ENCODE peak calls at places on chromosome 13, in four cellular contexts. L is left ventricle myocardium inferior, D is tibial artery, C is GM23248. H is an unnamed sample.

GRCh38 chr13:107883561-107884175 is 331.7 kb downstream of the LIG4 start:
- DNase-seq in C (peak), D (no peak), L (no peak), H (no peak)

GRCh38 chr13:112562254-112562653 is 25.7 kb downstream of the TUBGCP3 start:
- DNase-seq in C (no peak), D (no peak), L (no peak), H (no peak)

GRCh38 chr13:64688893-64689677 is 2541.1 kb downstream of the PCDH9 start:
- DNase-seq in D (no peak), C (peak), L (no peak), H (no peak)

GRCh38 chr13:44362394-44363040 is 11.1 kb upstream of the SERP2 start:
- DNase-seq in C (no peak), D (no peak), L (no peak), H (no peak)

GRCh38 chr13:77415253-77416127 is 88.6 kb upstream of the MYCBP2 start:
- DNase-seq in L (no peak), D (peak), C (no peak), H (no peak)

GRCh38 chr13:21053231-21053630 is 8.2 kb downstream of the LATS2 start:
- DNase-seq in C (no peak), L (no peak), D (peak), H (no peak)

GRCh38 chr13:46405457-46405856 is 18.4 kb upstream of the RUBCNL start:
- DNase-seq in D (no peak), C (no peak), L (no peak), H (no peak)

GRCh38 chr13:31204592-31204991 is 4.8 kb downstream of the B3GLCT start:
- DNase-seq in D (no peak), L (no peak), C (peak), H (no peak)

GRCh38 chr13:52118595-52118994 is 10.3 kb downstream of the NEK5 start:
- DNase-seq in C (no peak), L (no peak), D (no peak), H (no peak)

GRCh38 chr13:47114030-47114429 is 217.2 kb upstream of the HTR2A start:
- DNase-seq in L (no peak), D (no peak), C (peak), H (no peak)

GRCh38 chr13:108629988-108630387 is 577 bp downstream of the MYO16 start:
- DNase-seq in C (no peak), L (no peak), D (no peak), H (no peak)

GRCh38 chr13:30745917-30746686 is 10.8 kb downstream of the ALOX5AP start:
- DNase-seq in C (no peak), D (no peak), L (no peak), H (no peak)

GRCh38 chr13:91142572-91142971 is 204.9 kb upstream of the MIR17HG start:
- DNase-seq in D (no peak), C (peak), L (no peak), H (no peak)

GRCh38 chr13:102968572-102969228 is 97.5 kb downstream of the SLC10A2 start:
- DNase-seq in C (no peak), L (no peak), D (no peak), H (no peak)

GRCh38 chr13:59680429-59681024 is 483.2 kb downstream of the DIAPH3 start:
- DNase-seq in D (no peak), L (no peak), C (peak), H (no peak)

GRCh38 chr13:39379118-39379517 is 223.9 kb downstream of the LHFPL6 start:
- DNase-seq in C (no peak), D (no peak), L (no peak), H (no peak)

GRCh38 chr13:109207618-109208017 is 578.2 kb downstream of the MYO16 start:
- DNase-seq in C (no peak), L (no peak), D (no peak), H (no peak)

GRCh38 chr13:89514534-89515312 is 1832.8 kb upstream of the MIR17HG start:
- DNase-seq in C (peak), L (no peak), D (no peak), H (no peak)

GRCh38 chr13:37295046-37295445 is 189.6 kb upstream of the CSNK1A1L start:
- DNase-seq in D (peak), C (no peak), L (peak), H (no peak)

GRCh38 chr13:105342421-105342820 is 1193.0 kb downstream of the EFNB2 start:
- DNase-seq in C (no peak), L (no peak), D (no peak), H (no peak)

GRCh38 chr13:75705395-75705794 is 69.3 kb downstream of the LMO7 start:
- DNase-seq in C (peak), L (no peak), D (no peak), H (no peak)

GRCh38 chr13:54573186-54573585 is 1544.6 kb downstream of the OLFM4 start:
- DNase-seq in L (no peak), C (no peak), D (no peak), H (no peak)

GRCh38 chr13:98919566-98919965 is 58.3 kb downstream of the DOCK9 start:
- DNase-seq in C (no peak), L (no peak), D (no peak), H (no peak)

GRCh38 chr13:43411211-43411610 is 375.6 kb downstream of the ENOX1 start:
- DNase-seq in L (no peak), D (no peak), C (no peak), H (no peak)

GRCh38 chr13:92054389-92054788 is 656.0 kb downstream of the GPC5 start:
- DNase-seq in L (no peak), C (no peak), D (no peak), H (no peak)

GRCh38 chr13:99546878-99547277 is 45.6 kb downstream of the TM9SF2 start:
- DNase-seq in C (no peak), L (no peak), D (no peak), H (no peak)

GRCh38 chr13:65032825-65033224 is 2197.3 kb downstream of the PCDH9 start:
- DNase-seq in L (no peak), C (no peak), D (no peak), H (no peak)

GRCh38 chr13:113465241-113465640 is 12.0 kb upstream of the ADPRHL1 start:
- DNase-seq in D (no peak), L (no peak), C (no peak), H (no peak)

GRCh38 chr13:112095354-112095753 is 28.4 kb downstream of the SOX1 start:
- DNase-seq in D (no peak), L (no peak), C (no peak), H (no peak)

GRCh38 chr13:113451951-113452421 is 1.3 kb downstream of the ADPRHL1 start:
- DNase-seq in D (no peak), C (no peak), L (peak), H (no peak)

GRCh38 chr13:40185393-40185792 is 481.0 kb downstream of the FOXO1 start:
- DNase-seq in D (no peak), C (no peak), L (no peak), H (no peak)

GRCh38 chr13:62687727-62688126 is 1272.1 kb upstream of the PCDH20 start:
- DNase-seq in D (no peak), C (no peak), L (no peak), H (no peak)

GRCh38 chr13:39484506-39485313 is 118.3 kb downstream of the LHFPL6 start:
- DNase-seq in C (peak), L (no peak), D (no peak), H (no peak)

DNA sequence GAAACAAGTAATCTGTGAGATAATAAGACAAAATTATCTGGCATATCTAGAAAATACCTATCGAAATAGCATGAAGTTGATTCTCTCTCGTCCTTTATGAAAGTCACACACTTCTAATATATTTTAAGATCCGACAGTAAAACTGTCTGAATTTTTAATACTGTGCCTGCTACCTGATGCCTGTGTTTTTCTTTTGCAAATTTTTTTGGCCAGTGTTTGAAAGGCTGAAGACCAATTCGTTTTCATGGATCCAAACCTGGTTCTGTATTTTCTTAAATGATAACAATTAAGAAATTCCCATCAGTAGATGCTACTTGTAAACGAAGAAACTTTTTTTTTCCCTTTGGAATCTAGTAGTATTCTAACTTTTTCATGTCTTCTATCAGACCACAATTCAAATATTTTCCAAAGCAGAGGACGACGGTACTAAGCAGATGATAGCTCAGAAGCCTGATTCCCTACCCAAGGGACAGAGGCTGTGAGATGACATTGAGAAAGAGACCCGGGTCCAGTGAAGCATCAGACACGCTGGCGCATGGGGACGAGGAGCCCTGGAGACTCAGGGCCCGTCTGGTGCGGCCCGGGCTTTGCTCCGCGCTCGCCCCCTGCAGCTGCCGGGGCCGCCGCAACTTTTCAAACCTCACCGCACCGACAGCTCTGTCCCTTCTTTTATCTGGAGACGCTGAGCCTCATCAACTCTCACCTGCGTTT is 49.5 kb upstream of the PABPC3 start:
- DNase-seq in L (no peak), D (no peak), C (peak), H (peak)
- H3K4me3 ChIP-seq in L (peak), D (peak), C (peak), H (no peak)

DNA sequence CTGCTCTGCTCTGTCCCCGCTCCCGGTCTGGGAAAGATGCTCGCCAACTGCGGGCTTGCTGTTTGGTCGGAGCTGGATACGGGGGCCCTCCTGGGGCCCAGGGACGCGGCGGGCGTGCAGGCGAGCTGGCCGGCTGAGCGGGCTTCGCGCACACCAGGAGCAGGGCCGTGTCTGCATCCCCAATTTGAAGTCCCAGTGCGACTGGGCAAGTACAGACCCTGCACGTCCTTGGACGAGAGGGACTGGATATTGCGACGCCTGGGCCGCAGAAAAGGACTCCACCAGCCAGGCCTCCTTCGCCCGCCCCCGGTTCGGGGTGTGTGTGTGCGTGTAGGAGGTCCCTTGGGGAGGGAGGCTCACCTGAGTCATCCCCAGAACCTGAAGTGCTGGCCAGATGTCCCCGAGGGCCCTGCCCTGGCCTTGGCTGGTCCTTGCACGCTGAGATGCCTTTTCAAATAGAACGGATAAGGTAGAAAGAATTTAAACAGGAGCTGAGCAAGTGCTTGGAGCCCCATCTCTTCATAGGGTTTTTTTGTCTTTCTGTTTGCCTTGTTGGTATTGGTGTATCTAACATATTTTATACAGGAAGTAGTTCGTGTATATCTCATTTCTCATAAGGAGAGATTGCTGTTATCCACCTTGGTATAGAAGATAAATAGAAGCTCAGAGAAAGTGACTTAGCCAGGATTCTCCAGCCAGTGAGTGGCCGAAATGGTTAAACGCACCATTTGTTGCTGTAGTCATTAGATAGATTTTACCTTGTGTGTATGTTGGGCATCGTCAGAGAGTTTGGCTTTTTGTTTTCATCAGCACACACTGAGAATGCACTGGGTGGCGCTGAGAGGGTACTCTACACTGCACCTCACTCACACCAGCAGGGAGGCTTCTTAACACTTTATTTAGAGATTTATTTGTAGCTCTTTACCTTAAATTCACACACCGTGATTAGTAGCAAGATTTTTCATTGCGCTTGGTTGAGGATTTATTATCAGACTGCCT is 1.1 kb downstream of the NAXD start:
- DNase-seq in D (peak), C (peak), L (no peak), H (peak)
- H3K27ac ChIP-seq in D (peak), C (peak), L (peak), H (peak)

GRCh38 chr13:34698953-34699352 is 243.1 kb upstream of the NBEA start:
- DNase-seq in L (no peak), C (peak), D (no peak), H (no peak)
- H3K4me3 ChIP-seq in L (no peak), C (no peak), D (no peak), H (no peak)

GRCh38 chr13:23455401-23456185 is 22.1 kb upstream of the SACS start:
- DNase-seq in C (no peak), D (no peak), L (no peak), H (no peak)
- H3K27ac ChIP-seq in C (no peak), D (no peak), L (no peak), H (no peak)

GRCh38 chr13:106349080-106349841 is 186.2 kb downstream of the EFNB2 start:
- DNase-seq in L (peak), C (no peak), D (peak), H (no peak)
- H3K4me3 ChIP-seq in L (peak), C (no peak), D (peak), H (no peak)

GRCh38 chr13:32261567-32261966 is 53.6 kb downstream of the ZAR1L start:
- DNase-seq in L (peak), C (peak), D (peak), H (no peak)
- H3K27ac ChIP-seq in L (peak), C (peak), D (peak), H (peak)

DNA sequence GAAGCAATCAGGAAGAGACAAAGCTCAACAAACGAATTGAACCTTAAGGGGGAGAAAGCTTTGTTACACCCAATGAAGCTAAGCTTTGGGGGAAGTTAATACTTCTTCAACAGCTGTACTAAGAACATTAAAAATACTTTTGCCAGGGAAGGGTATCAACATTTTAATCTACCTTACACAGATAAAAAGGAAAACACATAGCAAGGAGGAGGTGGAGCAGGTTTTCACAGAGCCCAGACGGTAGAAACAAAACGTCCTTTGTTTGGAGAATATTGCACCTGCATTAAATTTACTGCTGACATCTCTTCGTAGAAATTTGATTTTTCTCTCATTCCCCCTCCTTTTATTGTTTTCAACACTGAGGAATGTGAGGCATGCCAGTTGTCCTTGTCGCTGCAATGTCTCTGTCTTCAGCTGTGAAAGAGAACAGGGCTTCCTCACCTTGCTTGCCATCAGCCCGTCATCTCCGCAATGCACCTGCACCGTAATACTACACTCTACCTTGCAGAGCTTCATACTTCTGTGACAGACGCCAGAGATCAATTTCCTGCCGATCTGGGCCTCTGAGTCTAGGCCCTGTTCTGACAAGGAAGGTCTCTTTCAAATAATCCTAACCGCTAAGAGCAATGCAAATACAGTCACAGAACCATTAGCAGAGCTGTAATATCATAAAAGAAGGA is 270.8 kb downstream of the SPRY2 start:
- DNase-seq in C (no peak), L (no peak), D (no peak), H (no peak)
- H3K4me3 ChIP-seq in C (no peak), L (no peak), D (no peak), H (no peak)

GRCh38 chr13:101523732-101524131 is 71.3 kb downstream of the ITGBL1 start:
- DNase-seq in C (peak), L (no peak), D (peak), H (no peak)

GRCh38 chr13:101523154-101523669 is 70.7 kb downstream of the ITGBL1 start:
- DNase-seq in D (no peak), L (no peak), C (peak), H (no peak)

GRCh38 chr13:101522607-101523006 is 70.1 kb downstream of the ITGBL1 start:
- DNase-seq in D (no peak), L (no peak), C (no peak), H (no peak)

GRCh38 chr13:101520672-101521071 is 68.2 kb downstream of the ITGBL1 start:
- DNase-seq in D (no peak), C (peak), L (no peak), H (no peak)

GRCh38 chr13:101521371-101521770 is 68.9 kb downstream of the ITGBL1 start:
- DNase-seq in C (no peak), D (no peak), L (no peak), H (no peak)
- H3K27ac ChIP-seq in C (peak), D (no peak), L (no peak), H (no peak)